ENCODE peak calls at places on chromosomes 5 and 9, in five cellular contexts. One of them, this sample, is unnamed.

GRCh38 chr5:135221696-135222095 is 177.3 kb downstream of the MACROH2A1 start:
- DNase-seq in MM.1S: no peak
- DNase-seq in cardiac muscle cell: no peak
- DNase-seq in CD4-positive, CD25-positive, alpha-beta regulatory T cell: no peak
- DNase-seq in brain microvascular endothelial cell: no peak
- DNase-seq in this sample: no peak

GRCh38 chr5:73867344-73868335 is 241.6 kb downstream of the ARHGEF28 start:
- DNase-seq in cardiac muscle cell: peak; percentile 15
- DNase-seq in brain microvascular endothelial cell: peak; percentile 24
- DNase-seq in CD4-positive, CD25-positive, alpha-beta regulatory T cell: no peak
- DNase-seq in MM.1S: no peak
- DNase-seq in this sample: no peak

GRCh38 chr9:82206490-82206889 is 217.9 kb downstream of the SPATA31D1 start:
- DNase-seq in brain microvascular endothelial cell: no peak
- DNase-seq in MM.1S: no peak
- DNase-seq in CD4-positive, CD25-positive, alpha-beta regulatory T cell: no peak
- DNase-seq in cardiac muscle cell: no peak
- DNase-seq in this sample: no peak

GRCh38 chr9:134187110-134187531 is 22.8 kb upstream of the RNU6ATAC start:
- DNase-seq in MM.1S: peak; percentile 54
- DNase-seq in brain microvascular endothelial cell: no peak
- DNase-seq in cardiac muscle cell: no peak
- DNase-seq in CD4-positive, CD25-positive, alpha-beta regulatory T cell: no peak
- DNase-seq in this sample: no peak

GRCh38 chr5:149133795-149134777 is 7.2 kb upstream of the ABLIM3 start:
- DNase-seq in cardiac muscle cell: peak; percentile 68
- DNase-seq in CD4-positive, CD25-positive, alpha-beta regulatory T cell: no peak
- DNase-seq in brain microvascular endothelial cell: peak; percentile 82
- DNase-seq in MM.1S: no peak
- DNase-seq in this sample: no peak

GRCh38 chr9:15135167-15135792 is 171.7 kb downstream of the TTC39B start:
- DNase-seq in cardiac muscle cell: peak; percentile 86
- DNase-seq in CD4-positive, CD25-positive, alpha-beta regulatory T cell: peak; percentile 5
- DNase-seq in brain microvascular endothelial cell: peak; percentile 67
- DNase-seq in MM.1S: peak; percentile 42
- DNase-seq in this sample: peak; percentile 22

GRCh38 chr9:130539473-130540223 is 39.7 kb upstream of the FUBP3 start:
- DNase-seq in MM.1S: no peak
- DNase-seq in CD4-positive, CD25-positive, alpha-beta regulatory T cell: no peak
- DNase-seq in cardiac muscle cell: peak; percentile 84
- DNase-seq in brain microvascular endothelial cell: peak; percentile 68
- DNase-seq in this sample: no peak

GRCh38 chr9:16315720-16316119 is 554.8 kb downstream of the BNC2 start:
- DNase-seq in cardiac muscle cell: peak; percentile 83
- DNase-seq in CD4-positive, CD25-positive, alpha-beta regulatory T cell: no peak
- DNase-seq in MM.1S: no peak
- DNase-seq in brain microvascular endothelial cell: peak; percentile 28
- DNase-seq in this sample: no peak

GRCh38 chr9:109868222-109868621 is 88.2 kb downstream of the PALM2AKAP2 start:
- DNase-seq in brain microvascular endothelial cell: peak; percentile 25
- DNase-seq in MM.1S: no peak
- DNase-seq in cardiac muscle cell: peak; percentile 37
- DNase-seq in CD4-positive, CD25-positive, alpha-beta regulatory T cell: no peak
- DNase-seq in this sample: no peak

GRCh38 chr5:157459715-157460599 is at the start of gene NIPAL4:
- DNase-seq in MM.1S: no peak
- DNase-seq in brain microvascular endothelial cell: no peak
- DNase-seq in CD4-positive, CD25-positive, alpha-beta regulatory T cell: no peak
- DNase-seq in cardiac muscle cell: no peak
- DNase-seq in this sample: no peak

GRCh38 chr5:57171818-57172465 is 1.9 kb upstream of the GPBP1 start:
- DNase-seq in cardiac muscle cell: no peak
- DNase-seq in MM.1S: peak; percentile 42
- DNase-seq in brain microvascular endothelial cell: no peak
- DNase-seq in CD4-positive, CD25-positive, alpha-beta regulatory T cell: peak; percentile 45
- DNase-seq in this sample: no peak
- H3K4me3 ChIP-seq in cardiac muscle cell: peak overlapping the region; percentile 58
- H3K4me3 ChIP-seq in MM.1S: peak overlapping the region; percentile 95
- H3K4me3 ChIP-seq in brain microvascular endothelial cell: peak overlapping the region; percentile 97
- H3K4me3 ChIP-seq in CD4-positive, CD25-positive, alpha-beta regulatory T cell: peak overlapping the region; percentile 92
- H3K4me3 ChIP-seq in this sample: peak overlapping the region; percentile 99

GRCh38 chr5:69416180-69416579 is 1.3 kb downstream of the MARVELD2 start:
- DNase-seq in brain microvascular endothelial cell: no peak
- DNase-seq in CD4-positive, CD25-positive, alpha-beta regulatory T cell: no peak
- DNase-seq in cardiac muscle cell: no peak
- DNase-seq in MM.1S: no peak
- DNase-seq in this sample: no peak
- H3K4me3 ChIP-seq in brain microvascular endothelial cell: no peak overlapping the region
- H3K4me3 ChIP-seq in CD4-positive, CD25-positive, alpha-beta regulatory T cell: no peak overlapping the region
- H3K4me3 ChIP-seq in cardiac muscle cell: peak overlapping the region; percentile 43
- H3K4me3 ChIP-seq in MM.1S: no peak overlapping the region
- H3K4me3 ChIP-seq in this sample: peak overlapping the region; percentile 96

GRCh38 chr9:117643288-117643654 is 60.9 kb upstream of the TLR4 start:
- DNase-seq in brain microvascular endothelial cell: no peak
- DNase-seq in CD4-positive, CD25-positive, alpha-beta regulatory T cell: no peak
- DNase-seq in cardiac muscle cell: no peak
- DNase-seq in MM.1S: no peak
- DNase-seq in this sample: no peak
- H3K4me3 ChIP-seq in brain microvascular endothelial cell: no peak overlapping the region
- H3K4me3 ChIP-seq in CD4-positive, CD25-positive, alpha-beta regulatory T cell: no peak overlapping the region
- H3K4me3 ChIP-seq in cardiac muscle cell: no peak overlapping the region
- H3K4me3 ChIP-seq in MM.1S: no peak overlapping the region
- H3K4me3 ChIP-seq in this sample: peak overlapping the region; percentile 30

GRCh38 chr5:54581831-54582548 is 64.4 kb downstream of the SNX18 start:
- DNase-seq in CD4-positive, CD25-positive, alpha-beta regulatory T cell: no peak
- DNase-seq in cardiac muscle cell: peak; percentile 73
- DNase-seq in brain microvascular endothelial cell: no peak
- DNase-seq in MM.1S: no peak
- DNase-seq in this sample: no peak
- H3K4me3 ChIP-seq in CD4-positive, CD25-positive, alpha-beta regulatory T cell: no peak overlapping the region
- H3K4me3 ChIP-seq in cardiac muscle cell: no peak overlapping the region
- H3K4me3 ChIP-seq in brain microvascular endothelial cell: no peak overlapping the region
- H3K4me3 ChIP-seq in MM.1S: no peak overlapping the region
- H3K4me3 ChIP-seq in this sample: no peak overlapping the region

GRCh38 chr9:92616199-92617129 is 53.5 kb downstream of the IPPK start:
- DNase-seq in brain microvascular endothelial cell: no peak
- DNase-seq in CD4-positive, CD25-positive, alpha-beta regulatory T cell: no peak
- DNase-seq in cardiac muscle cell: no peak
- DNase-seq in MM.1S: no peak
- DNase-seq in this sample: no peak
- H3K4me3 ChIP-seq in brain microvascular endothelial cell: no peak overlapping the region
- H3K4me3 ChIP-seq in CD4-positive, CD25-positive, alpha-beta regulatory T cell: no peak overlapping the region
- H3K4me3 ChIP-seq in cardiac muscle cell: no peak overlapping the region
- H3K4me3 ChIP-seq in MM.1S: no peak overlapping the region
- H3K4me3 ChIP-seq in this sample: no peak overlapping the region